ENCODE peak calls at places on chromosomes 1 and 21, in ten cellular contexts. A, O, G, K, C, T, I, U, B and V are unnamed samples.

GRCh38 chr1:168470821-168471473 is 72.8 kb downstream of the XCL2 start:
- DNase-seq in T (no peak), U (peak; percentile 95), K (peak; percentile 51), I (no peak), G (no peak), C (no peak), A (no peak), O (no peak), B (peak; percentile 96), V (no peak)

GRCh38 chr1:177665935-177666334 is 303.9 kb downstream of the SEC16B start:
- DNase-seq in O (no peak), G (no peak), T (no peak), I (peak; percentile 25), B (no peak), C (no peak), K (no peak), U (no peak), A (no peak), V (no peak)

GRCh38 chr1:197924516-197925123 is 7.4 kb downstream of the LHX9 start:
- DNase-seq in A (no peak), I (peak; percentile 51), G (peak; percentile 55), O (peak; percentile 46), B (peak; percentile 58), U (no peak), C (no peak), K (peak; percentile 58), T (no peak), V (peak; percentile 58)

GRCh38 chr1:22075718-22076117 is 23.2 kb downstream of the CDC42 start:
- DNase-seq in K (no peak), B (no peak), G (peak; percentile 8), T (no peak), U (no peak), A (no peak), I (no peak), O (no peak), C (no peak), V (no peak)

GRCh38 chr21:17390575-17390974 is 122.3 kb upstream of the CXADR start:
- DNase-seq in K (no peak), U (no peak), C (no peak), I (no peak), G (no peak), A (no peak), O (no peak), T (no peak), B (no peak), V (no peak)

GRCh38 chr1:156845055-156845952 is 13.6 kb downstream of the INSRR start:
- DNase-seq in A (no peak), T (peak; percentile 55), K (no peak), U (no peak), C (peak; percentile 37), G (no peak), I (no peak), O (peak; percentile 47), B (no peak), V (peak; percentile 52)

GRCh38 chr1:63902844-63903589 is 129.2 kb downstream of the ROR1 start:
- DNase-seq in I (no peak), U (no peak), O (no peak), B (peak; percentile 37), C (no peak), A (no peak), K (no peak), T (no peak), G (no peak), V (no peak)

GRCh38 chr1:158020877-158021630 is 27.6 kb downstream of the KIRREL1 start:
- DNase-seq in C (no peak), U (no peak), I (no peak), A (no peak), G (no peak), T (no peak), K (no peak), B (peak; percentile 37), O (no peak), V (no peak)

GRCh38 chr1:19209439-19209989 is 552 bp downstream of the UBR4 start:
- DNase-seq in I (peak; percentile 14), T (no peak), G (no peak), K (no peak), C (peak; percentile 68), O (peak; percentile 77), A (peak; percentile 20), B (peak; percentile 42), U (peak; percentile 39), V (peak; percentile 77)

GRCh38 chr1:87684786-87685185 is 356.1 kb downstream of the LMO4 start:
- DNase-seq in T (peak; percentile 65), O (no peak), G (no peak), A (no peak), C (no peak), U (no peak), I (no peak), K (no peak), B (peak; percentile 38), V (no peak)

GRCh38 chr21:35336534-35336933 is 287.4 kb upstream of the RUNX1 start:
- DNase-seq in G (no peak), T (no peak), K (no peak), C (no peak), A (no peak), U (no peak), O (no peak), B (peak; percentile 49), I (no peak), V (no peak)